ENCODE peak calls at places on chromosome 1, in ten cellular contexts. L is HL-60, C is esophagus muscularis mucosa, O is breast epithelium, E is K562, F is suprapubic skin, D is sigmoid colon, U is HCT116, V is GM23338, S is prostate gland. K is an unnamed sample.

GRCh38 chr1:247747616-247748015 is 325 bp downstream of the OR14A2 start:
- DNase-seq in S (no peak), O (no peak), F (no peak), L (no peak), C (no peak), E (no peak), D (no peak), U (no peak), V (no peak), K (no peak)

GRCh38 chr1:74578101-74578500 is 65.7 kb upstream of the LRRC53 start:
- DNase-seq in U (no peak), O (no peak), D (no peak), V (no peak), L (no peak), C (no peak), S (no peak), F (no peak), E (no peak), K (no peak)

GRCh38 chr1:226217273-226217672 is 6.2 kb upstream of the MIXL1 start:
- DNase-seq in D (no peak), E (no peak), C (peak), U (no peak), S (no peak), L (no peak), F (no peak), V (no peak), O (no peak), K (no peak)

GRCh38 chr1:196651637-196652215 is at the start of gene CFH:
- DNase-seq in O (no peak), E (no peak), C (no peak), S (no peak), D (no peak), L (no peak), V (no peak), F (no peak), U (no peak), K (no peak)

GRCh38 chr1:231139659-231140650 is 21.9 kb upstream of the TRIM67 start:
- DNase-seq in U (no peak), F (no peak), V (no peak), S (no peak), D (no peak), C (peak), L (no peak), O (no peak), E (no peak), K (no peak)

GRCh38 chr1:115829947-115830346 is 11.0 kb downstream of the NHLH2 start:
- DNase-seq in F (no peak), O (no peak), C (no peak), D (no peak), L (no peak), V (peak), U (no peak), E (no peak), S (no peak), K (no peak)

GRCh38 chr1:42165511-42166210 is 1.1 kb upstream of the GUCA2A start:
- DNase-seq in U (peak), O (peak), E (no peak), V (peak), F (no peak), D (peak), L (no peak), S (peak), C (no peak), K (peak)

GRCh38 chr1:227729881-227730629 is 5.0 kb downstream of the JMJD4 start:
- DNase-seq in O (no peak), S (no peak), E (peak), U (peak), V (peak), L (peak), F (no peak), D (no peak), C (no peak), K (no peak)

GRCh38 chr1:225442156-225442555 is 14.3 kb upstream of the LBR start:
- DNase-seq in L (no peak), C (no peak), O (no peak), V (no peak), D (peak), F (peak), U (no peak), S (no peak), E (no peak), K (no peak)

GRCh38 chr1:218996362-218996761 is 177.3 kb upstream of the LYPLAL1 start:
- DNase-seq in O (no peak), E (no peak), L (no peak), U (no peak), S (no peak), D (no peak), C (no peak), V (no peak), F (no peak), K (no peak)

GRCh38 chr1:60898987-60899386 is 183.4 kb upstream of the NFIA start:
- DNase-seq in E (no peak), D (no peak), F (no peak), U (no peak), C (no peak), S (no peak), L (no peak), O (no peak), V (no peak), K (no peak)

GRCh38 chr1:180691322-180691721 is 59.5 kb downstream of the XPR1 start:
- DNase-seq in U (no peak), S (no peak), L (no peak), D (no peak), V (no peak), C (no peak), E (no peak), F (no peak), O (no peak), K (no peak)

GRCh38 chr1:204453141-204453772 is 41.3 kb downstream of the PIK3C2B start:
- DNase-seq in C (no peak), U (no peak), E (no peak), V (peak), D (no peak), F (no peak), O (no peak), L (no peak), S (no peak), K (peak)

GRCh38 chr1:183089025-183089639 is 65.9 kb downstream of the LAMC1 start:
- DNase-seq in U (no peak), E (no peak), S (peak), D (no peak), F (no peak), O (no peak), C (no peak), L (no peak), V (no peak), K (no peak)

GRCh38 chr1:243490748-243491686 is 235.2 kb downstream of the SDCCAG8 start:
- DNase-seq in S (no peak), O (no peak), U (no peak), V (peak), D (peak), L (no peak), E (no peak), F (no peak), C (no peak), K (no peak)

GRCh38 chr1:3229081-3229725 is 160.2 kb downstream of the PRDM16 start:
- DNase-seq in S (no peak), E (no peak), V (no peak), U (no peak), D (no peak), L (no peak), O (no peak), C (no peak), F (no peak), K (no peak)

GRCh38 chr1:173409613-173410012 is 67.5 kb upstream of the PRDX6 start:
- DNase-seq in C (no peak), L (peak), V (no peak), E (no peak), F (no peak), S (no peak), O (no peak), U (no peak), D (no peak), K (peak)
- TF ChIP-seq POLR2AphosphoS5 in C (no peak), L (peak), V (no peak), E (no peak), F (no peak), S (no peak), O (no peak), U (no peak), D (no peak), K (peak)

DNA sequence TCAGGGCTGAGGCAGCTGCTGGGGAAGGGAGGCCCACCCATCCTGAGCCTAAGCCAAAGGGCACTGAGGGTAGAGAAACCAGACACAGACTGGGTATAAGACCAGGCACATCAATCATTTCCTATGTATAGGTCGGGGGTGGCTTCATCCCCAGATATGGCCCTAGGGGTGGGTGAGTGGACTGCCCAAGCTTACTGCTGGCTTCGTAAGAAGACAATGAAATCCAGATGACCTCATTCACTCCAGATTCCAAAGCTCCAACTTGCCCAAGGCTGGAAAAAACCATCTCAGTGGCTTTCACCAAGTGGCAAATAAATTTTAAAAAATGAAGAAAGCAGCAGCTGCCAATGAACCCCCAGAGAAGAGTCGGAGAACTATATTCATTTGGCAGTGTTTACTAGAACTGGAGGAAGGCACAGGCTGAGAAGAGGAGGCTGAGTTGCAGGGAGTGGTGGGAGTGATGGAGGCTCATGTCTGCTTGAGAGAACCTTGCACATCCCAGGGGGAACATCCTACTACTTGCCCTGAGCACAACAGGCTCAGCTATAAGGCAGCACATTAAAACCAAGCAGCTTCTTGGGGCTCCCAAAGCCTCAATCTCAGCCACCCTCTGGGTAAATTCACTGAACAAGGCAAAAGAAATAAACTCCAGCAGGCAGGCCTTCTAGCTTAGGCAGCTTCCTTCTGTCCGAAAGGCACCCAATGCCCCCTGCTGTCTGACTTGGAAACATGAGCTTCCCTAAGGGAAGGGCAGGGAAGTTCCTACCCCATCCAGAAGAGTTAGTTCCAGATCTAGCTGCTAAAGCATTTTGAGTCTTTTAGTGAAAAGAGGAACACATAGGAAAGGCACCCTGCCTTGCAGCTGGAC is 14.1 kb downstream of the PEA15 start:
- DNase-seq in F (no peak), D (peak), U (peak), V (peak), L (no peak), E (no peak), C (no peak), O (peak), S (peak), K (no peak)
- TF ChIP-seq CTCF in F (no peak), D (peak), U (peak), V (peak), L (no peak), E (peak), C (peak), O (peak), S (no peak), K (peak)

GRCh38 chr1:45620588-45621500 is 3.0 kb downstream of the CCDC17 start:
- DNase-seq in L (no peak), V (no peak), S (no peak), U (no peak), E (no peak), F (no peak), D (no peak), C (no peak), O (no peak), K (peak)
- TF ChIP-seq POLR2AphosphoS5 in L (no peak), V (no peak), S (no peak), U (no peak), E (no peak), F (no peak), D (no peak), C (no peak), O (no peak), K (peak)

DNA sequence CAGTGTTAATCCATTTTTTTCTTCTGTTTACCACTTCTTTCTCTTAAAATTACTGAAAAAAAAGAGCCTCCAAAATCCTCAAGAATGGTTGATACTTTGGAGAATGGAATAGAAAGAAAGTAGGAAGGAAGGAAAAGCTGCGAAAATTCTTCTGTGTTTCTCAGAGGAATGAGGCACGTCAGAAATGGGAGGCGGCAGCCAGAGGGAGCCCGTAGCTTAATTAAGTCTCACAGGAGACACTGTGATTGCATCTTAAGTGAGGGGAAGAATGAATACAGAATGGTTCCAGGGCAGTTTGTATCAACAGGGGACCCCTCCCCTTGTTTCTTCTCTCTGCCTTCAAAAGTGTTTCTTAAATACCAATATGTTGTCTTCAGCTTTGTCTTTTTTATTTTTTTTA is 1099.5 kb downstream of the PLA2G4A start:
- DNase-seq in O (no peak), S (no peak), E (no peak), V (peak), L (no peak), F (no peak), U (peak), C (no peak), D (no peak), K (no peak)
- TF ChIP-seq CTCF in O (no peak), S (no peak), E (no peak), V (peak), L (no peak), F (no peak), U (peak), C (no peak), D (no peak), K (no peak)

GRCh38 chr1:145978860-145979745 is 14.6 kb downstream of the POLR3GL start:
- DNase-seq in S (peak), O (peak), V (peak), U (peak), D (peak), C (peak), L (peak), F (peak), E (peak), K (peak)
- TF ChIP-seq POLR2AphosphoS5 in S (peak), O (peak), V (peak), U (peak), D (peak), C (no peak), L (no peak), F (peak), E (no peak), K (peak)

GRCh38 chr1:151444791-151445177 is 14.5 kb downstream of the POGZ start:
- DNase-seq in D (no peak), V (no peak), L (no peak), F (no peak), S (no peak), E (no peak), U (no peak), O (no peak), C (no peak), K (no peak)

GRCh38 chr1:151443846-151444790 is 15.2 kb downstream of the POGZ start:
- DNase-seq in F (no peak), O (no peak), C (no peak), L (peak), E (peak), U (peak), D (no peak), V (peak), S (peak), K (no peak)
- TF ChIP-seq CTCF in F (peak), O (peak), C (peak), L (peak), E (peak), U (peak), D (peak), V (peak), S (no peak), K (peak)

DNA sequence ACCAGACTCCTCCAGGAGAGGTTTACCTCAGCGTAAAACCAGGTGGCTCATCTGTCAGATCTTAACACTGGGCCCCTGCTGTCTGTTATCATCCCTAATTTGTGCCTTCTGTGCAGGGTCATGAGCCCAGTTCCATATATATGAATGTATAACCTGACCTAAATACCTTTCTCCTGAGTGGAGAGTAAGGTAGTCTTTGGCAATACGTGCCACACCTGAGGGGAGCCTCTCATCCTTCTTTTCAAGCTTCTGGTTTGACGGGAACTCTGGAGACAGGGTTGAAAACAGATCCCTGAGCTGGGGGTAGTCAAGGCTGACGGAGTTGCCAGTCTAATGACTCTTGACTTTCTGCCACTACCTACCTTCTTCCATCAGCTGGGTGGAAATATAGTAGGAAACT is 4.1 kb downstream of the SFT2D2 start:
- DNase-seq in L (no peak), D (no peak), S (no peak), C (no peak), F (no peak), O (no peak), E (no peak), V (no peak), U (no peak), K (no peak)
- TF ChIP-seq POLR2AphosphoS5 in L (no peak), D (no peak), S (no peak), C (no peak), F (no peak), O (no peak), E (no peak), V (no peak), U (no peak), K (no peak)

GRCh38 chr1:85240174-85240601 is 19.3 kb downstream of the C1orf52 start:
- DNase-seq in L (no peak), S (no peak), D (no peak), C (no peak), V (peak), O (no peak), U (no peak), E (no peak), F (no peak), K (no peak)
- TF ChIP-seq CTCF in L (no peak), S (no peak), D (no peak), C (peak), V (peak), O (peak), U (peak), E (peak), F (no peak), K (no peak)

GRCh38 chr1:7582439-7582972 is 188.6 kb upstream of the VAMP3 start:
- DNase-seq in F (no peak), L (no peak), D (peak), U (no peak), V (no peak), E (no peak), O (peak), S (no peak), C (no peak), K (peak)
- TF ChIP-seq POLR2AphosphoS5 in F (no peak), L (no peak), D (no peak), U (no peak), V (no peak), E (no peak), O (no peak), S (no peak), C (no peak), K (no peak)

DNA sequence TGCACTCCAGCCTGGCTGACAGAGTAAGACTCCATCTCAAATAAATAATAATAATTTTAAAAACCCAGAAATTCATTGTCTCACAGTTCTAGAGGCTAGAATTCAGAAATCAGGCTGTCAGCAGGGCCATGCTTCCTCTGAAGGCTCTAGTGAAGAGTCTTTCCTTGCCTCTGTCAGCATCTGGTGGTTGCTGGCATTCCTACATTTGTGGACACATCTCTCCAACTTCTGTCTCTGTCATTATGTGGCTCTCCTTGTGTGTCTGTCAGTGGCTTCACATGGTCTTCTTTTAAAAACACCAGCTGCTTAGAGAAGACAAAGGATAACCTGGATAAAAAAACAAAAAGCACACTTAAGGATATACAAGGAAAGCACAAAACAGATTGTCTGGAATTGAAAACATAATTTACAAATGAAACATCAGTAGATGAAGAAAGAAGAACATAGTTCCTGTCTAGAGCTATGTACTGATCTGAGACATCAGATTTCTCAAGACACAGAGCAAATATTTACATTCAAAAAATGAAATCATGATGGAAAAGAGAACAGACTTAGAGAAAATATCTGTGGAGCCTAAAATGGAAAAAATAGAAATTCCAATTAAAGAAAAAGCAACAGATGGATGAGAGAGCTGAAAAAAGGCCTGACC is 32.7 kb upstream of the ASB17 start:
- DNase-seq in U (no peak), V (no peak), L (no peak), S (no peak), O (no peak), C (no peak), E (no peak), F (no peak), D (no peak), K (no peak)
- TF ChIP-seq CTCF in U (no peak), V (no peak), L (no peak), S (no peak), O (no peak), C (no peak), E (no peak), F (no peak), D (no peak), K (no peak)